ENCODE peak calls at places on chromosomes 6 and 20, in eight cellular contexts. One of them, this sample, is unnamed.

GRCh38 chr6:137849709-137850093 is 17.4 kb upstream of the TNFAIP3 start:
- ATAC-seq in CD8-positive, alpha-beta T cell: no peak
- ATAC-seq in PC-3: no peak
- ATAC-seq in heart left ventricle: no peak
- ATAC-seq in A549: no peak
- ATAC-seq in right lobe of liver: no peak
- ATAC-seq in pancreas: no peak
- ATAC-seq in thoracic aorta: no peak
- ATAC-seq in this sample: no peak

GRCh38 chr6:158083687-158084325 is 84.3 kb downstream of the SERAC1 start:
- ATAC-seq in heart left ventricle: no peak
- ATAC-seq in pancreas: no peak
- ATAC-seq in A549: no peak
- ATAC-seq in thoracic aorta: no peak
- ATAC-seq in CD8-positive, alpha-beta T cell: no peak
- ATAC-seq in right lobe of liver: no peak
- ATAC-seq in PC-3: no peak
- ATAC-seq in this sample: no peak

GRCh38 chr6:157813757-157814455 is 9.1 kb upstream of the SNX9 start:
- ATAC-seq in right lobe of liver: peak
- ATAC-seq in CD8-positive, alpha-beta T cell: no peak
- ATAC-seq in heart left ventricle: peak
- ATAC-seq in PC-3: peak
- ATAC-seq in pancreas: peak
- ATAC-seq in A549: no peak
- ATAC-seq in thoracic aorta: peak
- ATAC-seq in this sample: peak

GRCh38 chr6:26521485-26522391 is 16.4 kb upstream of the HMGN4 start:
- ATAC-seq in pancreas: peak
- ATAC-seq in thoracic aorta: peak
- ATAC-seq in right lobe of liver: peak
- ATAC-seq in PC-3: peak
- ATAC-seq in CD8-positive, alpha-beta T cell: peak
- ATAC-seq in A549: peak
- ATAC-seq in heart left ventricle: peak
- ATAC-seq in this sample: peak

GRCh38 chr6:43636312-43636667 is 650 bp downstream of the MAD2L1BP start:
- ATAC-seq in right lobe of liver: no peak
- ATAC-seq in heart left ventricle: no peak
- ATAC-seq in pancreas: peak
- ATAC-seq in thoracic aorta: no peak
- ATAC-seq in A549: peak
- ATAC-seq in CD8-positive, alpha-beta T cell: peak
- ATAC-seq in PC-3: peak
- ATAC-seq in this sample: no peak

GRCh38 chr6:135117413-135117968 is 62.9 kb upstream of the HBS1L start:
- ATAC-seq in heart left ventricle: no peak
- ATAC-seq in right lobe of liver: peak
- ATAC-seq in PC-3: no peak
- ATAC-seq in CD8-positive, alpha-beta T cell: no peak
- ATAC-seq in thoracic aorta: no peak
- ATAC-seq in pancreas: no peak
- ATAC-seq in A549: no peak
- ATAC-seq in this sample: no peak

GRCh38 chr6:110534731-110535164 is 58.3 kb upstream of the SLC22A16 start:
- ATAC-seq in CD8-positive, alpha-beta T cell: no peak
- ATAC-seq in thoracic aorta: no peak
- ATAC-seq in PC-3: peak
- ATAC-seq in A549: no peak
- ATAC-seq in pancreas: no peak
- ATAC-seq in right lobe of liver: no peak
- ATAC-seq in heart left ventricle: no peak
- ATAC-seq in this sample: no peak

GRCh38 chr6:44452725-44453124 is 65.2 kb downstream of the CDC5L start:
- ATAC-seq in PC-3: peak
- ATAC-seq in thoracic aorta: no peak
- ATAC-seq in right lobe of liver: no peak
- ATAC-seq in A549: peak
- ATAC-seq in CD8-positive, alpha-beta T cell: no peak
- ATAC-seq in heart left ventricle: no peak
- ATAC-seq in pancreas: no peak
- ATAC-seq in this sample: no peak

GRCh38 chr6:153312633-153313032 is 181.6 kb upstream of the RGS17 start:
- ATAC-seq in CD8-positive, alpha-beta T cell: no peak
- ATAC-seq in A549: peak
- ATAC-seq in right lobe of liver: no peak
- ATAC-seq in PC-3: peak
- ATAC-seq in pancreas: no peak
- ATAC-seq in thoracic aorta: no peak
- ATAC-seq in heart left ventricle: no peak
- ATAC-seq in this sample: no peak

GRCh38 chr6:110250838-110251237 is 70.6 kb downstream of the CDC40 start:
- ATAC-seq in right lobe of liver: no peak
- ATAC-seq in heart left ventricle: no peak
- ATAC-seq in PC-3: no peak
- ATAC-seq in thoracic aorta: no peak
- ATAC-seq in pancreas: no peak
- ATAC-seq in CD8-positive, alpha-beta T cell: no peak
- ATAC-seq in A549: no peak
- ATAC-seq in this sample: no peak

GRCh38 chr6:157840776-157841175 is 17.7 kb downstream of the SNX9 start:
- ATAC-seq in heart left ventricle: no peak
- ATAC-seq in CD8-positive, alpha-beta T cell: no peak
- ATAC-seq in A549: peak
- ATAC-seq in thoracic aorta: no peak
- ATAC-seq in pancreas: no peak
- ATAC-seq in PC-3: peak
- ATAC-seq in right lobe of liver: no peak
- ATAC-seq in this sample: no peak

GRCh38 chr6:54097753-54098152 is 13.5 kb upstream of the MLIP start:
- ATAC-seq in thoracic aorta: no peak
- ATAC-seq in pancreas: no peak
- ATAC-seq in right lobe of liver: peak
- ATAC-seq in A549: no peak
- ATAC-seq in PC-3: no peak
- ATAC-seq in CD8-positive, alpha-beta T cell: no peak
- ATAC-seq in heart left ventricle: no peak
- ATAC-seq in this sample: no peak

GRCh38 chr6:54093306-54093705 is 17.9 kb upstream of the MLIP start:
- ATAC-seq in heart left ventricle: no peak
- ATAC-seq in right lobe of liver: no peak
- ATAC-seq in thoracic aorta: no peak
- ATAC-seq in PC-3: no peak
- ATAC-seq in pancreas: no peak
- ATAC-seq in A549: no peak
- ATAC-seq in CD8-positive, alpha-beta T cell: no peak
- ATAC-seq in this sample: no peak

GRCh38 chr6:54096811-54097210 is 14.4 kb upstream of the MLIP start:
- ATAC-seq in thoracic aorta: no peak
- ATAC-seq in right lobe of liver: no peak
- ATAC-seq in A549: no peak
- ATAC-seq in pancreas: no peak
- ATAC-seq in heart left ventricle: no peak
- ATAC-seq in CD8-positive, alpha-beta T cell: no peak
- ATAC-seq in PC-3: no peak
- ATAC-seq in this sample: no peak

GRCh38 chr6:54095740-54096139 is 15.5 kb upstream of the MLIP start:
- ATAC-seq in A549: no peak
- ATAC-seq in thoracic aorta: no peak
- ATAC-seq in pancreas: no peak
- ATAC-seq in PC-3: no peak
- ATAC-seq in right lobe of liver: no peak
- ATAC-seq in heart left ventricle: no peak
- ATAC-seq in CD8-positive, alpha-beta T cell: no peak
- ATAC-seq in this sample: no peak

DNA sequence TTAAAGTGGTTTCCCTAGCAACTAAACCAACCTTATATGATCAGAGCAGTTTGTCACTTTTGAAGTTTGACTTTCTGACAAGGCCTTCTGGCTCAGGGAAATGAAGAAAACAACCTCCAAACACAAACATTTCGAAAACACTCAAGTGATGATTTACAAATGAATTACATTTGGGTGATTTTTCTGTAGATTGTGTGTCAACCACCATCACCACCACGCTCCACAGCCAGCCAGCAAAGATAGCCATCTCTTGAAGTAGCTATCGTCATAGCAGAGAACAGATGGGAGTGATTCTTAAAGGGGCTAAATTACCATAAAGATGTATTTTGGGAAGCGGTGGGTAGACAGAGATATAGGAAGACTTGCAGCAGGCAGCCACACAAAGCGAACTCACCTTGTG is 16.4 kb upstream of the MLIP start:
- ATAC-seq in heart left ventricle: no peak
- ATAC-seq in pancreas: no peak
- ATAC-seq in CD8-positive, alpha-beta T cell: no peak
- ATAC-seq in thoracic aorta: no peak
- ATAC-seq in right lobe of liver: no peak
- ATAC-seq in A549: no peak
- ATAC-seq in PC-3: no peak
- ATAC-seq in this sample: no peak
- H3K27ac ChIP-seq in heart left ventricle: no peak
- H3K27ac ChIP-seq in pancreas: no peak
- H3K27ac ChIP-seq in CD8-positive, alpha-beta T cell: no peak
- H3K27ac ChIP-seq in thoracic aorta: no peak
- H3K27ac ChIP-seq in right lobe of liver: no peak
- H3K27ac ChIP-seq in A549: no peak
- H3K27ac ChIP-seq in PC-3: no peak
- H3K27ac ChIP-seq in this sample: no peak

GRCh38 chr20:63782051-63782471 is 42.5 kb downstream of the SLC2A4RG start:
- ATAC-seq in PC-3: peak
- ATAC-seq in right lobe of liver: peak
- ATAC-seq in CD8-positive, alpha-beta T cell: peak
- ATAC-seq in thoracic aorta: no peak
- ATAC-seq in heart left ventricle: no peak
- ATAC-seq in A549: no peak
- ATAC-seq in pancreas: no peak
- ATAC-seq in this sample: no peak

GRCh38 chr20:63778034-63778752 is 38.6 kb downstream of the SLC2A4RG start:
- ATAC-seq in heart left ventricle: no peak
- ATAC-seq in A549: no peak
- ATAC-seq in CD8-positive, alpha-beta T cell: no peak
- ATAC-seq in pancreas: no peak
- ATAC-seq in PC-3: peak
- ATAC-seq in thoracic aorta: no peak
- ATAC-seq in right lobe of liver: no peak
- ATAC-seq in this sample: no peak

GRCh38 chr20:63781181-63781580 is 41.6 kb downstream of the SLC2A4RG start:
- ATAC-seq in heart left ventricle: no peak
- ATAC-seq in A549: no peak
- ATAC-seq in pancreas: no peak
- ATAC-seq in CD8-positive, alpha-beta T cell: no peak
- ATAC-seq in PC-3: no peak
- ATAC-seq in right lobe of liver: no peak
- ATAC-seq in thoracic aorta: no peak
- ATAC-seq in this sample: no peak

GRCh38 chr20:63777614-63778013 is 38.0 kb downstream of the SLC2A4RG start:
- ATAC-seq in PC-3: no peak
- ATAC-seq in heart left ventricle: no peak
- ATAC-seq in pancreas: no peak
- ATAC-seq in thoracic aorta: no peak
- ATAC-seq in CD8-positive, alpha-beta T cell: no peak
- ATAC-seq in right lobe of liver: no peak
- ATAC-seq in A549: no peak
- ATAC-seq in this sample: no peak

DNA sequence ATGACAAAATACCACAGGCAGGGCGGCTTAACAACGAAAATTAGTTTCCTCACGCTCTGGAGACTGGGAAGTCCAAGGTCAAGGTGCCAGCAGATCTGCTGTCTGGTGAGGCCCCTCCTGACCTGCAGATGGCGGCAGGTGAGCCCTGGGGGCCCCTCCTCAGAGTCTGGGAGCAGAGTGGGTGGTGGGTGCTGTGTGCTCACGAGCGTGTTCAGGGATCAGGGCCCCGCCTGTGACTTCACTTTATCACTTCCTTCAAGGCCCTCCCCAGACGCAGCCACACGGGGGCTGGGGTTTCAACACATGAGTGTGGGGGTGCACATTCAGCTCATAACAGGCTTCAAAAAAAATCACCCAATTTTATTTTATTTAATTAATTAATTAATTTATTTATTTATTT is 39.3 kb downstream of the SLC2A4RG start:
- ATAC-seq in right lobe of liver: no peak
- ATAC-seq in pancreas: no peak
- ATAC-seq in A549: peak
- ATAC-seq in CD8-positive, alpha-beta T cell: no peak
- ATAC-seq in PC-3: no peak
- ATAC-seq in heart left ventricle: no peak
- ATAC-seq in thoracic aorta: no peak
- ATAC-seq in this sample: no peak
- H3K27ac ChIP-seq in right lobe of liver: no peak
- H3K27ac ChIP-seq in pancreas: no peak
- H3K27ac ChIP-seq in A549: no peak
- H3K27ac ChIP-seq in CD8-positive, alpha-beta T cell: no peak
- H3K27ac ChIP-seq in PC-3: no peak
- H3K27ac ChIP-seq in heart left ventricle: no peak
- H3K27ac ChIP-seq in thoracic aorta: no peak
- H3K27ac ChIP-seq in this sample: no peak

GRCh38 chr6:113644861-113645575 is 212.1 kb upstream of the MARCKS start:
- ATAC-seq in PC-3: peak
- ATAC-seq in CD8-positive, alpha-beta T cell: no peak
- ATAC-seq in thoracic aorta: no peak
- ATAC-seq in heart left ventricle: no peak
- ATAC-seq in A549: no peak
- ATAC-seq in right lobe of liver: no peak
- ATAC-seq in pancreas: no peak
- ATAC-seq in this sample: no peak
- H3K27ac ChIP-seq in PC-3: peak
- H3K27ac ChIP-seq in CD8-positive, alpha-beta T cell: no peak
- H3K27ac ChIP-seq in thoracic aorta: no peak
- H3K27ac ChIP-seq in heart left ventricle: no peak
- H3K27ac ChIP-seq in A549: peak
- H3K27ac ChIP-seq in right lobe of liver: no peak
- H3K27ac ChIP-seq in pancreas: peak
- H3K27ac ChIP-seq in this sample: no peak

GRCh38 chr6:151392429-151392828 is 1.1 kb upstream of the ZBTB2 start:
- ATAC-seq in heart left ventricle: no peak
- ATAC-seq in CD8-positive, alpha-beta T cell: no peak
- ATAC-seq in pancreas: no peak
- ATAC-seq in A549: no peak
- ATAC-seq in PC-3: no peak
- ATAC-seq in right lobe of liver: no peak
- ATAC-seq in thoracic aorta: no peak
- ATAC-seq in this sample: no peak
- H3K27ac ChIP-seq in heart left ventricle: peak
- H3K27ac ChIP-seq in CD8-positive, alpha-beta T cell: peak
- H3K27ac ChIP-seq in pancreas: no peak
- H3K27ac ChIP-seq in A549: peak
- H3K27ac ChIP-seq in PC-3: peak
- H3K27ac ChIP-seq in right lobe of liver: no peak
- H3K27ac ChIP-seq in thoracic aorta: peak
- H3K27ac ChIP-seq in this sample: peak

This sample was measured in gastroesophageal sphincter.